ENCODE peak calls at places on chromosomes 2 and 18, in five cellular contexts. U, S, Y, L and B are unnamed samples.

GRCh38 chr18:76487782-76488181 is 7.3 kb downstream of the ZNF516 start:
- DNase-seq in Y (peak; percentile 61), S (no peak), L (no peak), U (no peak), B (no peak)

GRCh38 chr18:73365018-73365417 is 497.2 kb upstream of the NETO1 start:
- DNase-seq in Y (no peak), S (peak; percentile 0), U (no peak), L (peak; percentile 89), B (peak; percentile 87)

GRCh38 chr18:22172594-22173049 is 3.2 kb downstream of the GATA6 start:
- DNase-seq in S (no peak), L (no peak), U (no peak), Y (no peak), B (no peak)

GRCh38 chr2:55493220-55493619 is 26.3 kb upstream of the CFAP36 start:
- DNase-seq in L (no peak), U (no peak), S (peak; percentile 11), Y (no peak), B (peak; percentile 3)

GRCh38 chr2:31318360-31319336 is 84.7 kb downstream of the EHD3 start:
- DNase-seq in S (peak; percentile 92), L (peak; percentile 97), Y (no peak), U (peak; percentile 49), B (peak; percentile 92)

GRCh38 chr18:34321075-34321474 is 96.4 kb upstream of the NOL4 start:
- DNase-seq in L (no peak), S (no peak), U (peak; percentile 42), Y (no peak), B (peak; percentile 9)

GRCh38 chr2:220147186-220147585 is 519.8 kb downstream of the SLC4A3 start:
- DNase-seq in U (no peak), L (peak; percentile 31), S (no peak), Y (no peak), B (peak; percentile 57)

GRCh38 chr18:79577451-79578395 is 101.9 kb upstream of the CTDP1 start:
- DNase-seq in L (peak; percentile 33), S (peak; percentile 41), Y (no peak), U (no peak), B (no peak)

GRCh38 chr2:180652794-180653193 is 327.6 kb upstream of the UBE2E3 start:
- DNase-seq in Y (no peak), S (no peak), L (no peak), U (no peak), B (no peak)

DNA sequence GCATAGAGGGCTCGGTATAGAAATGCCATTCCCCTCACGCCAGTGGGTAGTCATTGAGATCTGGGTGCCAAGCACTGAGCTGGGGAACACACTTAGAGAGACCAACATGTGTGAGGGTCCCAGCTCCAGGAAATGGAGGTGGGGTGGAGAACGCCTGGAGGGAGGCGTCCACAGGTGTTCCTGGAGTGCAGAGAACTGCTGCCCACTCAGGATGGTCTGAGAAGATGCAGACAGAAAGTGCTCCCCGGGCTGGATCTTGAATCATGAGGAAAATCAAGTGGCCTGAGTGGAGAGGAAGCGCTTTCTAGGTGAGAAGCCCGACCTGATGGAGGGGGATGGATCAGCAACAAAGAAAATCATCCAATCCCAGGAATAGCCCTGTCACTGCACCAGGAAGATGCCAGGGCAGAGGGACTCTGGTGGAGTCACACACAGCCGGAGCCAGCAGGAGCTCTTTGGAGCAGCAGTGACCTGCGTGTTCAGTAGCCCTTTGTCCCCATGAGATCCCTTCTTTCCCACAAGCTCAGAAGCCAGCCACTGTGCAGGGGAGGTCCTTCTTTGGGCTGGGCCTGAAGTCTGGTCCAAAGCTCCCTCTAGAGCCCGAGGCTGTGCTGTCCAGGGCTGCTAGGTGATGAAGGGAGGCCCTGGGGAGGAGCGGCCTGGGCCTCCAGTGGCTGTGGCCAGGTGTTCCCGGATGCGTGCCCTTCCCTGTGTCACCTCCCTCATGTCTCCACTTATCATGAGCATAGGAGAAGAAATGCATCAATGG is 112.3 kb downstream of the RNF144A start:
- DNase-seq in U (no peak), Y (no peak), L (peak; percentile 36), S (no peak), B (no peak)
- TF ChIP-seq CTCF in U (no peak), Y (no peak), L (peak; percentile 38), S (no peak), B (no peak)

GRCh38 chr18:58446661-58447060 is 182.2 kb downstream of the ALPK2 start:
- DNase-seq in U (no peak), L (no peak), Y (no peak), S (no peak), B (no peak)

GRCh38 chr18:58449366-58449935 is 179.4 kb downstream of the ALPK2 start:
- DNase-seq in L (no peak), S (no peak), U (no peak), Y (no peak), B (no peak)

GRCh38 chr18:58443671-58444070 is 185.2 kb downstream of the ALPK2 start:
- DNase-seq in S (no peak), L (no peak), Y (peak; percentile 77), U (no peak), B (no peak)

GRCh38 chr18:58451115-58451971 is 177.5 kb downstream of the ALPK2 start:
- DNase-seq in U (no peak), S (no peak), L (no peak), Y (no peak), B (no peak)

DNA sequence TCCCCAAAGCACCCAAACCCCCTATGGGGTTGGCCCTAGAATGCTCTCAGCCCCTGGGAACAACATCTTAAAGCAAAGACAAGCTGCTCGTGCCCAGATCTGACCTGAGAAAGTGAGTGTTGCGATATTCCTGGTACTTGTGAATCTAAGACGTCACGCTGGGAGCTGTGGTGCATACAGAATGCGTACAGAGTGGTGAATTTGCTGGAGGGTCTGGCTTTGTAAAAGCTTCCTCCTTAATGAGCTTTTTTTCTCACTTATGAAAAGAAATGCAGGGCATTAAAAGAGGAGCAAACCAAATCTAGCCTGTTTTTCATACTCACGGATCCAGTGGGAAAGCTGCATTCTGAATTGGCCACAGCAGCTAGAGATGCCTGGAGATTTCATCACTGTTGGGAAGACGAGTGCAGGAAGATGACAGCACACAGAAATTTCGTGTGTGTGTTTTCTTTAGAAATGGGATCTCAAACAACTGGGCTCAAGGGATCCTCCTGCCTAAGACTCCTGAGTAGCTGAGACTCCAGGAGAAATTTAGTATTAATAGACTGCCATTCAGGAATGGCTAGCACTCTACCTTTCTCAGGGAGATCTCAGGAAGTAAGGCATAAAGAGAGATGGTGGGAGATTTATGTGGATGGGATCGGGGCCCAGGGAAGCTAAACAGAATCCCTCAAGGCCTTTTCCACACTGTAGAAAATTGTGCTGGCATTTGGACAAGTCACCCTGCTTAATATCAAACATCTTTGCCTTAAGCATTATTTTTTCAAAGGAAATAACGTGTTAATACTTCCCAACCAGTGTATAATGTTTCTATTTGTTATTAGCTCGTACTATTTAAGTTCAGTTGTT is 181.3 kb downstream of the ALPK2 start:
- DNase-seq in S (peak; percentile 42), U (no peak), L (peak; percentile 27), Y (peak; percentile 65), B (peak; percentile 53)
- H3K4me3 ChIP-seq in S (no peak overlapping the region), U (no peak overlapping the region), L (no peak overlapping the region), Y (no peak overlapping the region), B (no peak overlapping the region)

GRCh38 chr2:98580656-98581284 is 27.5 kb downstream of the COA5 start:
- DNase-seq in U (no peak), S (no peak), Y (no peak), L (no peak), B (no peak)

GRCh38 chr2:98576666-98577312 is 31.5 kb downstream of the COA5 start:
- DNase-seq in S (no peak), L (no peak), Y (no peak), U (no peak), B (no peak)

GRCh38 chr2:98579926-98580325 is 28.4 kb downstream of the COA5 start:
- DNase-seq in L (no peak), U (no peak), Y (no peak), S (no peak), B (no peak)

GRCh38 chr2:98578231-98578630 is 30.1 kb downstream of the COA5 start:
- DNase-seq in L (no peak), Y (no peak), U (no peak), S (no peak), B (no peak)

GRCh38 chr2:98577313-98577712 is 31.0 kb downstream of the COA5 start:
- DNase-seq in L (no peak), Y (no peak), U (no peak), S (no peak), B (no peak)
- TF ChIP-seq CTCF in L (peak; percentile 31), Y (no peak), U (no peak), S (peak; percentile 7), B (no peak)

GRCh38 chr2:233480490-233481202 is 85.9 kb downstream of the USP40 start:
- DNase-seq in U (no peak), L (peak; percentile 40), S (no peak), Y (peak; percentile 27), B (no peak)
- H3K4me3 ChIP-seq in U (no peak overlapping the region), L (no peak overlapping the region), S (no peak overlapping the region), Y (no peak overlapping the region), B (no peak overlapping the region)

GRCh38 chr2:121338281-121338680 is 53.3 kb upstream of the TFCP2L1 start:
- DNase-seq in S (no peak), Y (peak; percentile 45), U (no peak), L (no peak), B (no peak)
- TF ChIP-seq CTCF in S (no peak), Y (peak; percentile 35), U (no peak), L (no peak), B (no peak)

GRCh38 chr2:239790721-239791120 is 234.4 kb downstream of the NDUFA10 start:
- DNase-seq in Y (no peak), L (no peak), S (no peak), U (no peak), B (no peak)

GRCh38 chr2:239790313-239790712 is 234.8 kb downstream of the NDUFA10 start:
- DNase-seq in S (no peak), U (no peak), L (no peak), Y (no peak), B (no peak)

GRCh38 chr2:239789711-239790110 is 235.4 kb downstream of the NDUFA10 start:
- DNase-seq in S (no peak), L (no peak), Y (no peak), U (no peak), B (no peak)

GRCh38 chr2:239791727-239792648 is 233.2 kb downstream of the NDUFA10 start:
- DNase-seq in S (no peak), U (no peak), L (no peak), Y (no peak), B (no peak)

GRCh38 chr2:239787651-239788050 is 237.5 kb downstream of the NDUFA10 start:
- DNase-seq in U (no peak), L (no peak), Y (no peak), S (no peak), B (no peak)
- H3K4me3 ChIP-seq in U (no peak overlapping the region), L (no peak overlapping the region), Y (no peak overlapping the region), S (no peak overlapping the region), B (no peak overlapping the region)

DNA sequence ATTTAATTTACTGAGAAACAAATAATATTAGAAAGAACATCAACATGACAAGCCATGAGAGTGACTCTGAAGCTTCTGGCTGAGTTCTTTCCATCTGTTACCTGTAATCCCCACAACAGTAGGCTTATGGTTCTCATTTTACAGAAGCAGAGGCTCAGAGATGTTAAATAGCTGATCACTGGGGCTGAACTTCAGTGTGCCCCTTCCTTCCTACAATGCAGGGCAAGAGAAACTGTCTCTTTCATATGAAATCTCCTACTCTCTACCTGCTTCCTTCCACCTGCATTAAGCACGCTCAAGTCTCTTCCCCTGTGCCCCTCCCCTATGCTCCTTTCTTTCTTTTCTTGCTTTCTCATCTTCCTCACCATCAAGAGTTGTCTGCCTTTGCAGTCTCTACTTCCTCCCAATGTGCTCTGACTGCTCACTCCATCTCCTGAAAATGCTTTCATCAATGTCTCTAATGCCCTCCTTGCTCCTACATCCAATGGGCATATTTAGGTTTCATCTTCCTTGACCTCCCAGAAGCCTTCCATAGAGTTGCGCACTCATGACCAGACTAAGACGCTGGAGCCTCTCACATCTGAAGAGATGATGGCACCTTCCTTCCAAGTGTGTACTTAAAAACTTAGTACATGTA is 23.7 kb downstream of the APOB start:
- DNase-seq in L (no peak), S (no peak), U (no peak), Y (no peak), B (no peak)
- TF ChIP-seq CTCF in L (no peak), S (no peak), U (no peak), Y (no peak), B (no peak)